ENCODE peak calls at places on chromosomes 16 and 17, in six cellular contexts. One of them, this sample, is unnamed.

GRCh38 chr17:50098583-50098982 is 3.4 kb downstream of the PDK2 start:
- DNase-seq in GM13976: no peak
- DNase-seq in fibroblast of villous mesenchyme: no peak
- DNase-seq in left lung: no peak
- DNase-seq in prostate gland: no peak
- DNase-seq in WERI-Rb-1: no peak
- DNase-seq in this sample: no peak

GRCh38 chr16:73048292-73049050 is 543 bp upstream of the ZFHX3 start:
- DNase-seq in WERI-Rb-1: no peak
- DNase-seq in GM13976: no peak
- DNase-seq in left lung: peak
- DNase-seq in prostate gland: peak
- DNase-seq in fibroblast of villous mesenchyme: peak
- DNase-seq in this sample: peak

GRCh38 chr17:65117384-65118035 is 19.7 kb upstream of the RGS9 start:
- DNase-seq in GM13976: no peak
- DNase-seq in fibroblast of villous mesenchyme: no peak
- DNase-seq in left lung: no peak
- DNase-seq in WERI-Rb-1: no peak
- DNase-seq in prostate gland: no peak
- DNase-seq in this sample: no peak

GRCh38 chr17:56593073-56593740 is at the start of gene NOG:
- DNase-seq in fibroblast of villous mesenchyme: peak
- DNase-seq in WERI-Rb-1: peak
- DNase-seq in left lung: peak
- DNase-seq in GM13976: peak
- DNase-seq in prostate gland: peak
- DNase-seq in this sample: peak

GRCh38 chr17:27384261-27384701 is 72.0 kb upstream of the KSR1 start:
- DNase-seq in prostate gland: peak
- DNase-seq in fibroblast of villous mesenchyme: peak
- DNase-seq in left lung: no peak
- DNase-seq in GM13976: no peak
- DNase-seq in WERI-Rb-1: no peak
- DNase-seq in this sample: no peak

GRCh38 chr16:28276301-28276700 is 16.0 kb upstream of the SBK1 start:
- DNase-seq in WERI-Rb-1: no peak
- DNase-seq in GM13976: no peak
- DNase-seq in left lung: no peak
- DNase-seq in prostate gland: no peak
- DNase-seq in fibroblast of villous mesenchyme: no peak
- DNase-seq in this sample: no peak

GRCh38 chr17:8124350-8125195 is 667 bp upstream of the HES7 start:
- DNase-seq in left lung: no peak
- DNase-seq in WERI-Rb-1: no peak
- DNase-seq in fibroblast of villous mesenchyme: peak
- DNase-seq in GM13976: no peak
- DNase-seq in prostate gland: no peak
- DNase-seq in this sample: peak

GRCh38 chr16:13919330-13919682 is 648 bp upstream of the ERCC4 start:
- DNase-seq in WERI-Rb-1: peak
- DNase-seq in GM13976: peak
- DNase-seq in prostate gland: peak
- DNase-seq in fibroblast of villous mesenchyme: no peak
- DNase-seq in left lung: no peak
- DNase-seq in this sample: no peak

GRCh38 chr16:3029499-3030127 is 5.8 kb downstream of the THOC6 start:
- DNase-seq in fibroblast of villous mesenchyme: peak
- DNase-seq in left lung: no peak
- DNase-seq in prostate gland: no peak
- DNase-seq in WERI-Rb-1: no peak
- DNase-seq in GM13976: peak
- DNase-seq in this sample: no peak

GRCh38 chr17:51064061-51064735 is 56.5 kb downstream of the SPAG9 start:
- DNase-seq in fibroblast of villous mesenchyme: no peak
- DNase-seq in left lung: no peak
- DNase-seq in WERI-Rb-1: no peak
- DNase-seq in prostate gland: no peak
- DNase-seq in GM13976: no peak
- DNase-seq in this sample: no peak

GRCh38 chr16:73572135-73572534 is 524.2 kb upstream of the ZFHX3 start:
- DNase-seq in WERI-Rb-1: peak
- DNase-seq in prostate gland: peak
- DNase-seq in left lung: peak
- DNase-seq in fibroblast of villous mesenchyme: no peak
- DNase-seq in GM13976: no peak
- DNase-seq in this sample: no peak

GRCh38 chr17:35119370-35120185 is at the start of gene RAD51D:
- DNase-seq in prostate gland: peak
- DNase-seq in left lung: peak
- DNase-seq in GM13976: peak
- DNase-seq in WERI-Rb-1: peak
- DNase-seq in fibroblast of villous mesenchyme: peak
- DNase-seq in this sample: peak

GRCh38 chr17:80774643-80775281 is 216.9 kb upstream of the CHMP6 start:
- DNase-seq in left lung: peak
- DNase-seq in WERI-Rb-1: no peak
- DNase-seq in GM13976: peak
- DNase-seq in fibroblast of villous mesenchyme: no peak
- DNase-seq in prostate gland: no peak
- DNase-seq in this sample: no peak

GRCh38 chr17:29711588-29712385 is 89.1 kb upstream of the CORO6 start:
- DNase-seq in prostate gland: no peak
- DNase-seq in left lung: no peak
- DNase-seq in GM13976: no peak
- DNase-seq in WERI-Rb-1: no peak
- DNase-seq in fibroblast of villous mesenchyme: no peak
- DNase-seq in this sample: no peak

GRCh38 chr16:81485824-81486554 is 41.4 kb downstream of the CMIP start:
- DNase-seq in left lung: no peak
- DNase-seq in fibroblast of villous mesenchyme: no peak
- DNase-seq in GM13976: no peak
- DNase-seq in prostate gland: no peak
- DNase-seq in WERI-Rb-1: no peak
- DNase-seq in this sample: no peak

GRCh38 chr16:81482329-81483063 is 37.9 kb downstream of the CMIP start:
- DNase-seq in GM13976: no peak
- DNase-seq in prostate gland: no peak
- DNase-seq in WERI-Rb-1: no peak
- DNase-seq in left lung: no peak
- DNase-seq in fibroblast of villous mesenchyme: no peak
- DNase-seq in this sample: no peak

GRCh38 chr16:81483064-81483969 is 38.7 kb downstream of the CMIP start:
- DNase-seq in fibroblast of villous mesenchyme: peak
- DNase-seq in prostate gland: no peak
- DNase-seq in left lung: no peak
- DNase-seq in WERI-Rb-1: no peak
- DNase-seq in GM13976: no peak
- DNase-seq in this sample: no peak

GRCh38 chr16:81485225-81485624 is 40.6 kb downstream of the CMIP start:
- DNase-seq in GM13976: no peak
- DNase-seq in fibroblast of villous mesenchyme: no peak
- DNase-seq in WERI-Rb-1: no peak
- DNase-seq in prostate gland: no peak
- DNase-seq in left lung: no peak
- DNase-seq in this sample: no peak

DNA sequence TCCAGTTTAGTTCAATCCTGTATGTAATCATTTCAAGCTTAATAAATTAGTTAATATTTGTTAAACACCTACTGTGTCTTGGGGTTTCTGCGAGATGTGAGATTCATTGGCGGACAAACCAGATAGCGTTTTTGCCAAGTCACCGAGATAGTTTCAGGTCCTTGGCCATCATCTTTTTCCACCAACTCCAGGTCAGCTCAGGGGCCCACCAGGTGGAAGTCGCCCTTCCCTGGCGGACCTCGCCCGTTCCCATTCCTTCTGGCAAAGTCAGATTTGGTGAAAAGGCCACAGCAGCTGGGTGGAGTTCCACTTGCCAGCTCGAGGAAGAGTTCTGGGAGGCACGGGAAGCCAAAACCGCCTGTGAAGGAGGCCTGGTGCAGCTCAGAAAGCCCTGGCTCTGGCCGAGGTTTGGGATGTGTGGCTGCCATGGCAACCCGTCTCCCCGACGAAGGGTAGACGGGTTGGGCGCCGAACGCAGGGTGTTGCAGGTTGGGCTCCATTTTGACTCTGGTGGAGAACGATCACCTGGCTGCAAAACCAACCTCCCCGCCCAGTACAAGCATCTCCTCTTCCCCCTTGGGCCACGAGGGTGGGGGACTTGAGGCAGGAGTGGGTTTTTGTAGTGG is 39.5 kb downstream of the CMIP start:
- DNase-seq in GM13976: no peak
- DNase-seq in fibroblast of villous mesenchyme: no peak
- DNase-seq in prostate gland: no peak
- DNase-seq in WERI-Rb-1: no peak
- DNase-seq in left lung: no peak
- DNase-seq in this sample: no peak
- TF ChIP-seq CTCF in GM13976: no peak
- TF ChIP-seq CTCF in fibroblast of villous mesenchyme: no peak
- TF ChIP-seq CTCF in prostate gland: no peak
- TF ChIP-seq CTCF in WERI-Rb-1: no peak
- TF ChIP-seq CTCF in left lung: no peak
- TF ChIP-seq CTCF in this sample: no peak

GRCh38 chr17:43085489-43085888 is 39.7 kb downstream of the BRCA1 start:
- DNase-seq in prostate gland: no peak
- DNase-seq in fibroblast of villous mesenchyme: peak
- DNase-seq in GM13976: no peak
- DNase-seq in WERI-Rb-1: no peak
- DNase-seq in left lung: no peak
- DNase-seq in this sample: no peak
- TF ChIP-seq CTCF in prostate gland: no peak
- TF ChIP-seq CTCF in fibroblast of villous mesenchyme: peak
- TF ChIP-seq CTCF in GM13976: no peak
- TF ChIP-seq CTCF in WERI-Rb-1: no peak
- TF ChIP-seq CTCF in left lung: no peak
- TF ChIP-seq CTCF in this sample: no peak

GRCh38 chr16:35431829-35432663 is 1972.6 kb downstream of the TP53TG3F start:
- DNase-seq in GM13976: no peak
- DNase-seq in WERI-Rb-1: peak
- DNase-seq in fibroblast of villous mesenchyme: no peak
- DNase-seq in left lung: no peak
- DNase-seq in prostate gland: no peak
- DNase-seq in this sample: no peak
- TF ChIP-seq CTCF in GM13976: peak
- TF ChIP-seq CTCF in WERI-Rb-1: peak
- TF ChIP-seq CTCF in fibroblast of villous mesenchyme: no peak
- TF ChIP-seq CTCF in left lung: peak
- TF ChIP-seq CTCF in prostate gland: peak
- TF ChIP-seq CTCF in this sample: peak

DNA sequence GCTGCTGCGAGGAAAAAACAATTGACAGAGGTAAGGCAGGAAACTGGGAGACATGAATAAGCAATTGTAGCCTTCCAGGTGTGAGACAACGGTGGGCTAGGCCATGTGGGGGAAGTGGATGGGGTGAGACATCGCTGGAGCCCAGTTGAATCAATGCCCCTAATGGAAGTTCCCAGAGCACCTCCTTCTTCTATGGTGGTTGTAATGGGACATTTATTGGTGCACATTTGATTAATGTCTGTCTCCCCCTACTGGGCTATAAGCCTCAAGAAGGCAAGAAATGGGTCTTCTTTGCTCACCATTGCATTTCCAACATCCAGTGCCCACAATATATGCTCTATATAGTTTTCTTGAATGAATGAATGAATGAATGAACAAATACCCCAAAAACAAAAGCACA is 22.7 kb upstream of the CD300E start:
- DNase-seq in left lung: no peak
- DNase-seq in WERI-Rb-1: no peak
- DNase-seq in prostate gland: no peak
- DNase-seq in fibroblast of villous mesenchyme: peak
- DNase-seq in GM13976: peak
- DNase-seq in this sample: no peak
- TF ChIP-seq CTCF in left lung: no peak
- TF ChIP-seq CTCF in WERI-Rb-1: peak
- TF ChIP-seq CTCF in prostate gland: no peak
- TF ChIP-seq CTCF in fibroblast of villous mesenchyme: peak
- TF ChIP-seq CTCF in GM13976: peak
- TF ChIP-seq CTCF in this sample: peak

GRCh38 chr17:5248821-5249479 is 14.3 kb upstream of the SCIMP start:
- DNase-seq in prostate gland: no peak
- DNase-seq in fibroblast of villous mesenchyme: no peak
- DNase-seq in WERI-Rb-1: no peak
- DNase-seq in left lung: no peak
- DNase-seq in GM13976: no peak
- DNase-seq in this sample: no peak

GRCh38 chr17:5254414-5254813 is 19.8 kb upstream of the SCIMP start:
- DNase-seq in WERI-Rb-1: no peak
- DNase-seq in GM13976: no peak
- DNase-seq in left lung: no peak
- DNase-seq in fibroblast of villous mesenchyme: no peak
- DNase-seq in prostate gland: no peak
- DNase-seq in this sample: no peak

GRCh38 chr17:5254903-5255521 is 20.4 kb upstream of the SCIMP start:
- DNase-seq in WERI-Rb-1: no peak
- DNase-seq in fibroblast of villous mesenchyme: peak
- DNase-seq in prostate gland: no peak
- DNase-seq in GM13976: peak
- DNase-seq in left lung: no peak
- DNase-seq in this sample: no peak

DNA sequence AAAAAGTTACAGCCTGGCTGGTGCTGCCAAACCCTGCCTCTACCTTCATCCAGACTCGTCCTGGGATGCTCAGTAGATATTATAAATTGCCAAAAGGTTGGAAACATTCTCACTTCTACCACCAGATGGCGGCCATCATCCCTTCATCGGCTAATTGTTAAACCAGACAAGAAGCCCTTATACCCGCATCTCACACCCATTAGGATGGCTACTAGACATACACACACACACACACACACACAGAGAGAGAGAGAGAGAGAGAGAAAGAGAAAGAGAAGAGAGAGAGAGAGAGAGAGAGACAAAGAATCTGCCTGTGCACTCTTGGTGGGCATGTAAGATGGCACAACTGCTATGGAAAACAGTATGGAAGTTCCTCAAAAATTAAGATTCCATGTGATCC is 15.0 kb upstream of the SCIMP start:
- DNase-seq in GM13976: peak
- DNase-seq in fibroblast of villous mesenchyme: peak
- DNase-seq in WERI-Rb-1: peak
- DNase-seq in prostate gland: peak
- DNase-seq in left lung: no peak
- DNase-seq in this sample: peak
- TF ChIP-seq CTCF in GM13976: peak
- TF ChIP-seq CTCF in fibroblast of villous mesenchyme: peak
- TF ChIP-seq CTCF in WERI-Rb-1: peak
- TF ChIP-seq CTCF in prostate gland: peak
- TF ChIP-seq CTCF in left lung: peak
- TF ChIP-seq CTCF in this sample: peak

This sample was measured in neural crest cell.